ENCODE peak calls at places on chromosomes 4 and X, in ten cellular contexts. One of them, this sample, is unnamed.

GRCh38 chrX:153445106-153445855 is 575 bp downstream of the TREX2 start:
- DNase-seq in mucosa of descending colon: no peak
- DNase-seq in caudate nucleus: no peak
- DNase-seq in H54: no peak
- DNase-seq in right lobe of liver: no peak
- DNase-seq in naive B cell: no peak
- DNase-seq in breast epithelium: no peak
- DNase-seq in ovary: no peak
- DNase-seq in CD4-positive, CD25-positive, alpha-beta regulatory T cell: no peak
- DNase-seq in hippocampal formation: no peak
- DNase-seq in this sample: peak; percentile 55

GRCh38 chr4:168832746-168833575 is 177.1 kb downstream of the CBR4 start:
- DNase-seq in ovary: peak; percentile 60
- DNase-seq in naive B cell: no peak
- DNase-seq in hippocampal formation: no peak
- DNase-seq in mucosa of descending colon: peak; percentile 50
- DNase-seq in caudate nucleus: peak; percentile 50
- DNase-seq in breast epithelium: peak; percentile 55
- DNase-seq in H54: no peak
- DNase-seq in right lobe of liver: peak; percentile 48
- DNase-seq in CD4-positive, CD25-positive, alpha-beta regulatory T cell: no peak
- DNase-seq in this sample: peak; percentile 84

GRCh38 chrX:154547245-154548027 is at the start of gene IKBKG:
- DNase-seq in naive B cell: peak; percentile 92
- DNase-seq in H54: peak; percentile 87
- DNase-seq in breast epithelium: peak; percentile 83
- DNase-seq in CD4-positive, CD25-positive, alpha-beta regulatory T cell: peak; percentile 92
- DNase-seq in ovary: peak; percentile 91
- DNase-seq in hippocampal formation: peak; percentile 81
- DNase-seq in caudate nucleus: peak; percentile 91
- DNase-seq in mucosa of descending colon: peak; percentile 94
- DNase-seq in right lobe of liver: peak; percentile 91
- DNase-seq in this sample: peak; percentile 98

GRCh38 chr4:80434238-80434637 is 98.7 kb downstream of the CFAP299 start:
- DNase-seq in breast epithelium: no peak
- DNase-seq in right lobe of liver: no peak
- DNase-seq in caudate nucleus: no peak
- DNase-seq in mucosa of descending colon: no peak
- DNase-seq in H54: no peak
- DNase-seq in naive B cell: no peak
- DNase-seq in hippocampal formation: no peak
- DNase-seq in ovary: no peak
- DNase-seq in CD4-positive, CD25-positive, alpha-beta regulatory T cell: no peak
- DNase-seq in this sample: no peak

GRCh38 chr4:184851200-184851541 is 25.4 kb upstream of the ACSL1 start:
- DNase-seq in mucosa of descending colon: no peak
- DNase-seq in naive B cell: peak; percentile 39
- DNase-seq in caudate nucleus: no peak
- DNase-seq in hippocampal formation: no peak
- DNase-seq in H54: no peak
- DNase-seq in right lobe of liver: no peak
- DNase-seq in breast epithelium: no peak
- DNase-seq in ovary: no peak
- DNase-seq in CD4-positive, CD25-positive, alpha-beta regulatory T cell: no peak
- DNase-seq in this sample: peak; percentile 49

GRCh38 chr4:178198691-178199090 is 756.5 kb upstream of the AGA start:
- DNase-seq in ovary: no peak
- DNase-seq in CD4-positive, CD25-positive, alpha-beta regulatory T cell: no peak
- DNase-seq in right lobe of liver: no peak
- DNase-seq in breast epithelium: no peak
- DNase-seq in H54: no peak
- DNase-seq in caudate nucleus: no peak
- DNase-seq in naive B cell: no peak
- DNase-seq in hippocampal formation: no peak
- DNase-seq in mucosa of descending colon: no peak
- DNase-seq in this sample: no peak

GRCh38 chr4:93830090-93830818 is 1.7 kb downstream of the ATOH1 start:
- DNase-seq in mucosa of descending colon: no peak
- DNase-seq in caudate nucleus: no peak
- DNase-seq in breast epithelium: no peak
- DNase-seq in H54: no peak
- DNase-seq in CD4-positive, CD25-positive, alpha-beta regulatory T cell: no peak
- DNase-seq in right lobe of liver: no peak
- DNase-seq in ovary: no peak
- DNase-seq in hippocampal formation: no peak
- DNase-seq in naive B cell: no peak
- DNase-seq in this sample: no peak

GRCh38 chrX:23773601-23774175 is 9.3 kb upstream of the SAT1 start:
- DNase-seq in breast epithelium: no peak
- DNase-seq in naive B cell: peak; percentile 78
- DNase-seq in mucosa of descending colon: no peak
- DNase-seq in hippocampal formation: no peak
- DNase-seq in caudate nucleus: no peak
- DNase-seq in CD4-positive, CD25-positive, alpha-beta regulatory T cell: peak; percentile 55
- DNase-seq in H54: no peak
- DNase-seq in ovary: no peak
- DNase-seq in right lobe of liver: no peak
- DNase-seq in this sample: no peak

GRCh38 chr4:42750091-42750490 is 93.2 kb upstream of the ATP8A1 start:
- DNase-seq in breast epithelium: no peak
- DNase-seq in caudate nucleus: no peak
- DNase-seq in mucosa of descending colon: no peak
- DNase-seq in naive B cell: peak; percentile 38
- DNase-seq in CD4-positive, CD25-positive, alpha-beta regulatory T cell: peak; percentile 48
- DNase-seq in hippocampal formation: peak; percentile 62
- DNase-seq in right lobe of liver: no peak
- DNase-seq in H54: no peak
- DNase-seq in ovary: peak; percentile 16
- DNase-seq in this sample: peak; percentile 9

GRCh38 chr4:56158483-56158882 is 209.7 kb downstream of the CEP135 start:
- DNase-seq in breast epithelium: no peak
- DNase-seq in right lobe of liver: no peak
- DNase-seq in ovary: no peak
- DNase-seq in naive B cell: no peak
- DNase-seq in hippocampal formation: no peak
- DNase-seq in caudate nucleus: no peak
- DNase-seq in mucosa of descending colon: no peak
- DNase-seq in CD4-positive, CD25-positive, alpha-beta regulatory T cell: no peak
- DNase-seq in H54: no peak
- DNase-seq in this sample: no peak

GRCh38 chrX:2635366-2635765 is 55.7 kb upstream of the CD99 start:
- DNase-seq in caudate nucleus: no peak
- DNase-seq in H54: no peak
- DNase-seq in ovary: no peak
- DNase-seq in CD4-positive, CD25-positive, alpha-beta regulatory T cell: no peak
- DNase-seq in hippocampal formation: no peak
- DNase-seq in breast epithelium: no peak
- DNase-seq in mucosa of descending colon: no peak
- DNase-seq in naive B cell: no peak
- DNase-seq in right lobe of liver: no peak
- DNase-seq in this sample: no peak

GRCh38 chr4:72843466-72843865 is 226.1 kb downstream of the COX18 start:
- DNase-seq in mucosa of descending colon: no peak
- DNase-seq in H54: no peak
- DNase-seq in ovary: no peak
- DNase-seq in CD4-positive, CD25-positive, alpha-beta regulatory T cell: no peak
- DNase-seq in naive B cell: no peak
- DNase-seq in caudate nucleus: no peak
- DNase-seq in hippocampal formation: no peak
- DNase-seq in breast epithelium: no peak
- DNase-seq in right lobe of liver: no peak
- DNase-seq in this sample: no peak

GRCh38 chrX:2691543-2692220 is 587 bp downstream of the CD99 start:
- DNase-seq in right lobe of liver: peak; percentile 61
- DNase-seq in CD4-positive, CD25-positive, alpha-beta regulatory T cell: no peak
- DNase-seq in H54: no peak
- DNase-seq in mucosa of descending colon: peak; percentile 74
- DNase-seq in breast epithelium: no peak
- DNase-seq in naive B cell: no peak
- DNase-seq in caudate nucleus: no peak
- DNase-seq in hippocampal formation: no peak
- DNase-seq in ovary: peak; percentile 59
- DNase-seq in this sample: peak; percentile 69

GRCh38 chrX:109936598-109936997 is 66.3 kb upstream of the TMEM164 start:
- DNase-seq in hippocampal formation: no peak
- DNase-seq in caudate nucleus: no peak
- DNase-seq in H54: no peak
- DNase-seq in right lobe of liver: no peak
- DNase-seq in ovary: no peak
- DNase-seq in breast epithelium: no peak
- DNase-seq in mucosa of descending colon: no peak
- DNase-seq in naive B cell: no peak
- DNase-seq in CD4-positive, CD25-positive, alpha-beta regulatory T cell: no peak
- DNase-seq in this sample: no peak

GRCh38 chr4:76306882-76307669 is 543 bp downstream of the STBD1 start:
- DNase-seq in right lobe of liver: peak; percentile 81
- DNase-seq in breast epithelium: peak; percentile 60
- DNase-seq in H54: peak; percentile 45
- DNase-seq in caudate nucleus: no peak
- DNase-seq in ovary: peak; percentile 60
- DNase-seq in hippocampal formation: no peak
- DNase-seq in mucosa of descending colon: peak; percentile 87
- DNase-seq in CD4-positive, CD25-positive, alpha-beta regulatory T cell: no peak
- DNase-seq in naive B cell: no peak
- DNase-seq in this sample: peak; percentile 87

GRCh38 chr4:88007304-88008132 is at the start of gene PKD2:
- DNase-seq in mucosa of descending colon: peak; percentile 92
- DNase-seq in hippocampal formation: peak; percentile 86
- DNase-seq in ovary: peak; percentile 87
- DNase-seq in right lobe of liver: peak; percentile 88
- DNase-seq in CD4-positive, CD25-positive, alpha-beta regulatory T cell: peak; percentile 60
- DNase-seq in caudate nucleus: peak; percentile 77
- DNase-seq in naive B cell: peak; percentile 58
- DNase-seq in breast epithelium: peak; percentile 62
- DNase-seq in H54: peak; percentile 61
- DNase-seq in this sample: peak; percentile 94

GRCh38 chrX:40083120-40083978 is 14.4 kb downstream of the BCOR start:
- DNase-seq in naive B cell: peak; percentile 39
- DNase-seq in breast epithelium: no peak
- DNase-seq in H54: no peak
- DNase-seq in caudate nucleus: no peak
- DNase-seq in CD4-positive, CD25-positive, alpha-beta regulatory T cell: no peak
- DNase-seq in right lobe of liver: peak; percentile 66
- DNase-seq in mucosa of descending colon: peak; percentile 59
- DNase-seq in hippocampal formation: no peak
- DNase-seq in ovary: peak; percentile 53
- DNase-seq in this sample: peak; percentile 87

GRCh38 chr4:5212255-5213032 is 161.2 kb downstream of the STK32B start:
- DNase-seq in breast epithelium: no peak
- DNase-seq in H54: no peak
- DNase-seq in naive B cell: no peak
- DNase-seq in caudate nucleus: no peak
- DNase-seq in ovary: no peak
- DNase-seq in right lobe of liver: no peak
- DNase-seq in hippocampal formation: no peak
- DNase-seq in mucosa of descending colon: no peak
- DNase-seq in CD4-positive, CD25-positive, alpha-beta regulatory T cell: no peak
- DNase-seq in this sample: no peak

GRCh38 chr4:126698224-126698623 is 934.5 kb upstream of the INTU start:
- DNase-seq in breast epithelium: no peak
- DNase-seq in CD4-positive, CD25-positive, alpha-beta regulatory T cell: no peak
- DNase-seq in hippocampal formation: no peak
- DNase-seq in caudate nucleus: no peak
- DNase-seq in right lobe of liver: no peak
- DNase-seq in ovary: no peak
- DNase-seq in mucosa of descending colon: no peak
- DNase-seq in naive B cell: no peak
- DNase-seq in H54: no peak
- DNase-seq in this sample: no peak

GRCh38 chr4:8081621-8082516 is 76.7 kb downstream of the ABLIM2 start:
- DNase-seq in ovary: no peak
- DNase-seq in naive B cell: no peak
- DNase-seq in mucosa of descending colon: peak; percentile 17
- DNase-seq in right lobe of liver: no peak
- DNase-seq in hippocampal formation: no peak
- DNase-seq in breast epithelium: no peak
- DNase-seq in H54: no peak
- DNase-seq in CD4-positive, CD25-positive, alpha-beta regulatory T cell: no peak
- DNase-seq in caudate nucleus: no peak
- DNase-seq in this sample: no peak

GRCh38 chrX:134177527-134177926 is 59.5 kb upstream of the CCDC160 start:
- DNase-seq in mucosa of descending colon: no peak
- DNase-seq in right lobe of liver: no peak
- DNase-seq in hippocampal formation: no peak
- DNase-seq in ovary: no peak
- DNase-seq in breast epithelium: no peak
- DNase-seq in caudate nucleus: no peak
- DNase-seq in H54: no peak
- DNase-seq in CD4-positive, CD25-positive, alpha-beta regulatory T cell: no peak
- DNase-seq in naive B cell: no peak
- DNase-seq in this sample: peak; percentile 10

GRCh38 chr4:139901516-139902327 is 236.1 kb downstream of the MGST2 start:
- DNase-seq in ovary: no peak
- DNase-seq in right lobe of liver: no peak
- DNase-seq in H54: no peak
- DNase-seq in naive B cell: no peak
- DNase-seq in caudate nucleus: peak; percentile 26
- DNase-seq in hippocampal formation: no peak
- DNase-seq in mucosa of descending colon: no peak
- DNase-seq in CD4-positive, CD25-positive, alpha-beta regulatory T cell: no peak
- DNase-seq in breast epithelium: no peak
- DNase-seq in this sample: no peak

GRCh38 chrX:129934461-129934860 is 28.5 kb downstream of the UTP14A start:
- DNase-seq in H54: no peak
- DNase-seq in naive B cell: no peak
- DNase-seq in hippocampal formation: no peak
- DNase-seq in caudate nucleus: no peak
- DNase-seq in right lobe of liver: no peak
- DNase-seq in mucosa of descending colon: no peak
- DNase-seq in CD4-positive, CD25-positive, alpha-beta regulatory T cell: no peak
- DNase-seq in breast epithelium: no peak
- DNase-seq in ovary: no peak
- DNase-seq in this sample: no peak

GRCh38 chr4:153188966-153189801 is 15.1 kb upstream of the TRIM2 start:
- DNase-seq in right lobe of liver: no peak
- DNase-seq in H54: no peak
- DNase-seq in CD4-positive, CD25-positive, alpha-beta regulatory T cell: no peak
- DNase-seq in hippocampal formation: no peak
- DNase-seq in naive B cell: no peak
- DNase-seq in ovary: no peak
- DNase-seq in mucosa of descending colon: no peak
- DNase-seq in caudate nucleus: no peak
- DNase-seq in breast epithelium: no peak
- DNase-seq in this sample: no peak

GRCh38 chrX:19798423-19798822 is 89.0 kb downstream of the SH3KBP1 start:
- DNase-seq in naive B cell: no peak
- DNase-seq in CD4-positive, CD25-positive, alpha-beta regulatory T cell: no peak
- DNase-seq in breast epithelium: no peak
- DNase-seq in ovary: no peak
- DNase-seq in mucosa of descending colon: no peak
- DNase-seq in H54: no peak
- DNase-seq in right lobe of liver: no peak
- DNase-seq in hippocampal formation: no peak
- DNase-seq in caudate nucleus: no peak
- DNase-seq in this sample: no peak

This sample was measured in H7.